ENCODE peak calls at places on chromosome 18, in nine cellular contexts. One of them, this sample, is unnamed.

GRCh38 chr18:79611040-79611681 is 68.4 kb upstream of the CTDP1 start:
- DNase-seq in GM12891: no peak
- DNase-seq in K562: peak
- DNase-seq in spleen: peak
- DNase-seq in HCT116: peak
- DNase-seq in SK-N-MC: no peak
- DNase-seq in transverse colon: no peak
- DNase-seq in GM12892: no peak
- DNase-seq in GM23338: peak
- DNase-seq in this sample: peak

GRCh38 chr18:80109676-80110078 is 615 bp downstream of the ADNP2 start:
- DNase-seq in GM12891: peak
- DNase-seq in K562: no peak
- DNase-seq in spleen: peak
- DNase-seq in HCT116: no peak
- DNase-seq in SK-N-MC: no peak
- DNase-seq in transverse colon: peak
- DNase-seq in GM12892: peak
- DNase-seq in GM23338: peak
- DNase-seq in this sample: peak

GRCh38 chr18:62365420-62365819 is 40.3 kb downstream of the TNFRSF11A start:
- DNase-seq in GM12891: no peak
- DNase-seq in K562: no peak
- DNase-seq in spleen: no peak
- DNase-seq in HCT116: no peak
- DNase-seq in SK-N-MC: no peak
- DNase-seq in transverse colon: no peak
- DNase-seq in GM12892: no peak
- DNase-seq in GM23338: no peak
- DNase-seq in this sample: no peak

GRCh38 chr18:63188063-63188462 is 131.5 kb downstream of the BCL2 start:
- DNase-seq in GM12891: no peak
- DNase-seq in K562: no peak
- DNase-seq in spleen: no peak
- DNase-seq in HCT116: no peak
- DNase-seq in SK-N-MC: no peak
- DNase-seq in transverse colon: no peak
- DNase-seq in GM12892: no peak
- DNase-seq in GM23338: no peak
- DNase-seq in this sample: no peak

GRCh38 chr18:8854962-8855361 is 149.6 kb downstream of the MTCL1 start:
- DNase-seq in GM12891: no peak
- DNase-seq in K562: no peak
- DNase-seq in spleen: no peak
- DNase-seq in HCT116: no peak
- DNase-seq in SK-N-MC: no peak
- DNase-seq in transverse colon: no peak
- DNase-seq in GM12892: no peak
- DNase-seq in GM23338: no peak
- DNase-seq in this sample: no peak

GRCh38 chr18:1488957-1489356 is 584.3 kb downstream of the ADCYAP1 start:
- DNase-seq in GM12891: no peak
- DNase-seq in K562: no peak
- DNase-seq in spleen: no peak
- DNase-seq in HCT116: no peak
- DNase-seq in SK-N-MC: no peak
- DNase-seq in transverse colon: no peak
- DNase-seq in GM12892: no peak
- DNase-seq in GM23338: no peak
- DNase-seq in this sample: no peak

GRCh38 chr18:79784071-79784913 is 13.4 kb upstream of the KCNG2 start:
- DNase-seq in GM12891: no peak
- DNase-seq in K562: no peak
- DNase-seq in spleen: peak
- DNase-seq in HCT116: no peak
- DNase-seq in SK-N-MC: no peak
- DNase-seq in transverse colon: no peak
- DNase-seq in GM12892: no peak
- DNase-seq in GM23338: no peak
- DNase-seq in this sample: no peak

GRCh38 chr18:14189858-14190257 is 57.6 kb upstream of the ZNF519 start:
- DNase-seq in GM12891: no peak
- DNase-seq in K562: no peak
- DNase-seq in spleen: no peak
- DNase-seq in HCT116: peak
- DNase-seq in SK-N-MC: no peak
- DNase-seq in transverse colon: no peak
- DNase-seq in GM12892: no peak
- DNase-seq in GM23338: no peak
- DNase-seq in this sample: no peak

GRCh38 chr18:50013363-50014138 is 181.4 kb downstream of the MYO5B start:
- DNase-seq in GM12891: no peak
- DNase-seq in K562: no peak
- DNase-seq in spleen: no peak
- DNase-seq in HCT116: no peak
- DNase-seq in SK-N-MC: no peak
- DNase-seq in transverse colon: no peak
- DNase-seq in GM12892: no peak
- DNase-seq in GM23338: no peak
- DNase-seq in this sample: no peak

GRCh38 chr18:67608909-67609308 is 92.4 kb upstream of the DSEL start:
- DNase-seq in GM12891: no peak
- DNase-seq in K562: no peak
- DNase-seq in spleen: no peak
- DNase-seq in HCT116: no peak
- DNase-seq in SK-N-MC: no peak
- DNase-seq in transverse colon: no peak
- DNase-seq in GM12892: no peak
- DNase-seq in GM23338: no peak
- DNase-seq in this sample: no peak

GRCh38 chr18:62447652-62448051 is 75.2 kb upstream of the ZCCHC2 start:
- DNase-seq in GM12891: no peak
- DNase-seq in K562: no peak
- DNase-seq in spleen: no peak
- DNase-seq in HCT116: no peak
- DNase-seq in SK-N-MC: no peak
- DNase-seq in transverse colon: no peak
- DNase-seq in GM12892: no peak
- DNase-seq in GM23338: no peak
- DNase-seq in this sample: no peak

GRCh38 chr18:76619342-76620315 is 124.6 kb upstream of the ZNF516 start:
- DNase-seq in GM12891: no peak
- DNase-seq in K562: no peak
- DNase-seq in spleen: peak
- DNase-seq in HCT116: no peak
- DNase-seq in SK-N-MC: no peak
- DNase-seq in transverse colon: peak
- DNase-seq in GM12892: no peak
- DNase-seq in GM23338: peak
- DNase-seq in this sample: peak

GRCh38 chr18:79814373-79814772 is 16.6 kb downstream of the KCNG2 start:
- DNase-seq in GM12891: no peak
- DNase-seq in K562: no peak
- DNase-seq in spleen: peak
- DNase-seq in HCT116: no peak
- DNase-seq in SK-N-MC: no peak
- DNase-seq in transverse colon: no peak
- DNase-seq in GM12892: no peak
- DNase-seq in GM23338: no peak
- DNase-seq in this sample: no peak

GRCh38 chr18:49733321-49733720 is 80.0 kb downstream of the ACAA2 start:
- DNase-seq in GM12891: no peak
- DNase-seq in K562: no peak
- DNase-seq in spleen: no peak
- DNase-seq in HCT116: no peak
- DNase-seq in SK-N-MC: no peak
- DNase-seq in transverse colon: no peak
- DNase-seq in GM12892: no peak
- DNase-seq in GM23338: no peak
- DNase-seq in this sample: no peak

GRCh38 chr18:62606106-62606505 is 83.3 kb downstream of the ZCCHC2 start:
- DNase-seq in GM12891: no peak
- DNase-seq in K562: no peak
- DNase-seq in spleen: no peak
- DNase-seq in HCT116: no peak
- DNase-seq in SK-N-MC: no peak
- DNase-seq in transverse colon: no peak
- DNase-seq in GM12892: no peak
- DNase-seq in GM23338: no peak
- DNase-seq in this sample: no peak

GRCh38 chr18:50429207-50429948 is 54.5 kb downstream of the SKA1 start:
- DNase-seq in GM12891: no peak
- DNase-seq in K562: peak
- DNase-seq in spleen: no peak
- DNase-seq in HCT116: peak
- DNase-seq in SK-N-MC: no peak
- DNase-seq in transverse colon: no peak
- DNase-seq in GM12892: no peak
- DNase-seq in GM23338: peak
- DNase-seq in this sample: no peak

GRCh38 chr18:35715139-35715538 is 133.6 kb downstream of the GALNT1 start:
- DNase-seq in GM12891: no peak
- DNase-seq in K562: no peak
- DNase-seq in spleen: no peak
- DNase-seq in HCT116: no peak
- DNase-seq in SK-N-MC: no peak
- DNase-seq in transverse colon: no peak
- DNase-seq in GM12892: no peak
- DNase-seq in GM23338: no peak
- DNase-seq in this sample: no peak
- TF ChIP-seq POLR2AphosphoS5 in GM12891: no peak
- TF ChIP-seq POLR2AphosphoS5 in K562: no peak
- TF ChIP-seq POLR2AphosphoS5 in spleen: no peak
- TF ChIP-seq POLR2AphosphoS5 in HCT116: no peak
- TF ChIP-seq POLR2AphosphoS5 in SK-N-MC: no peak
- TF ChIP-seq POLR2AphosphoS5 in transverse colon: no peak
- TF ChIP-seq POLR2AphosphoS5 in GM12892: no peak
- TF ChIP-seq POLR2AphosphoS5 in GM23338: no peak
- TF ChIP-seq POLR2AphosphoS5 in this sample: no peak

DNA sequence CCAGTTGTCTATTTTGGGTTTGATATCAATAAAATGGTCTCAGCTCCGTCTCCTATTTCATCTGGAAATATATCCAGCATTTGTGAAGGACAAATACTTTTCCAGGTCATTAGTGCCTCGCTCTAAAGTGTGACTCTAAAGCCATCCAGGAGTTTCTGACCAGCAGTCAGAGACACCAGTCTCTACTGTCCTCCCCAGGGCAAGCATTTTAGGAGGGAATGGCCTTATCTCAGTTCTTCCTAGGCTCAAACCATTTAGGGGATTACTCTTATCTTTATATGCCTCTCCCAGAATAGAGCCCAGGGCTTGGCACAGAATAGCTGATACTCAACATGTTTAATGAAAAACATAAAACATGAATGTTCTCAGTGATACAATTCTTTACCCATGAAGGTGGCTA is 187.6 kb downstream of the NAPG start:
- DNase-seq in GM12891: no peak
- DNase-seq in K562: no peak
- DNase-seq in spleen: no peak
- DNase-seq in HCT116: no peak
- DNase-seq in SK-N-MC: no peak
- DNase-seq in transverse colon: no peak
- DNase-seq in GM12892: no peak
- DNase-seq in GM23338: no peak
- DNase-seq in this sample: no peak
- TF ChIP-seq POLR2AphosphoS5 in GM12891: no peak
- TF ChIP-seq POLR2AphosphoS5 in K562: no peak
- TF ChIP-seq POLR2AphosphoS5 in spleen: no peak
- TF ChIP-seq POLR2AphosphoS5 in HCT116: no peak
- TF ChIP-seq POLR2AphosphoS5 in SK-N-MC: no peak
- TF ChIP-seq POLR2AphosphoS5 in transverse colon: no peak
- TF ChIP-seq POLR2AphosphoS5 in GM12892: no peak
- TF ChIP-seq POLR2AphosphoS5 in GM23338: no peak
- TF ChIP-seq POLR2AphosphoS5 in this sample: no peak

GRCh38 chr18:31731628-31732027 is 29.1 kb downstream of the SLC25A52 start:
- DNase-seq in GM12891: no peak
- DNase-seq in K562: no peak
- DNase-seq in spleen: no peak
- DNase-seq in HCT116: no peak
- DNase-seq in SK-N-MC: no peak
- DNase-seq in transverse colon: no peak
- DNase-seq in GM12892: no peak
- DNase-seq in GM23338: no peak
- DNase-seq in this sample: no peak
- TF ChIP-seq POLR2AphosphoS5 in GM12891: no peak
- TF ChIP-seq POLR2AphosphoS5 in K562: no peak
- TF ChIP-seq POLR2AphosphoS5 in spleen: no peak
- TF ChIP-seq POLR2AphosphoS5 in HCT116: no peak
- TF ChIP-seq POLR2AphosphoS5 in SK-N-MC: no peak
- TF ChIP-seq POLR2AphosphoS5 in transverse colon: no peak
- TF ChIP-seq POLR2AphosphoS5 in GM12892: no peak
- TF ChIP-seq POLR2AphosphoS5 in GM23338: no peak
- TF ChIP-seq POLR2AphosphoS5 in this sample: no peak

GRCh38 chr18:23595610-23596009 is 9.3 kb upstream of the NPC1 start:
- DNase-seq in GM12891: no peak
- DNase-seq in K562: no peak
- DNase-seq in spleen: no peak
- DNase-seq in HCT116: no peak
- DNase-seq in SK-N-MC: no peak
- DNase-seq in transverse colon: no peak
- DNase-seq in GM12892: no peak
- DNase-seq in GM23338: no peak
- DNase-seq in this sample: no peak

GRCh38 chr18:23588836-23589560 is 2.7 kb upstream of the NPC1 start:
- DNase-seq in GM12891: no peak
- DNase-seq in K562: no peak
- DNase-seq in spleen: no peak
- DNase-seq in HCT116: no peak
- DNase-seq in SK-N-MC: no peak
- DNase-seq in transverse colon: no peak
- DNase-seq in GM12892: no peak
- DNase-seq in GM23338: peak
- DNase-seq in this sample: no peak

GRCh38 chr18:23596183-23596582 is 9.9 kb upstream of the NPC1 start:
- DNase-seq in GM12891: no peak
- DNase-seq in K562: no peak
- DNase-seq in spleen: no peak
- DNase-seq in HCT116: no peak
- DNase-seq in SK-N-MC: no peak
- DNase-seq in transverse colon: no peak
- DNase-seq in GM12892: no peak
- DNase-seq in GM23338: no peak
- DNase-seq in this sample: no peak

GRCh38 chr18:23591011-23591410 is 4.7 kb upstream of the NPC1 start:
- DNase-seq in GM12891: no peak
- DNase-seq in K562: no peak
- DNase-seq in spleen: no peak
- DNase-seq in HCT116: no peak
- DNase-seq in SK-N-MC: no peak
- DNase-seq in transverse colon: no peak
- DNase-seq in GM12892: no peak
- DNase-seq in GM23338: no peak
- DNase-seq in this sample: no peak

DNA sequence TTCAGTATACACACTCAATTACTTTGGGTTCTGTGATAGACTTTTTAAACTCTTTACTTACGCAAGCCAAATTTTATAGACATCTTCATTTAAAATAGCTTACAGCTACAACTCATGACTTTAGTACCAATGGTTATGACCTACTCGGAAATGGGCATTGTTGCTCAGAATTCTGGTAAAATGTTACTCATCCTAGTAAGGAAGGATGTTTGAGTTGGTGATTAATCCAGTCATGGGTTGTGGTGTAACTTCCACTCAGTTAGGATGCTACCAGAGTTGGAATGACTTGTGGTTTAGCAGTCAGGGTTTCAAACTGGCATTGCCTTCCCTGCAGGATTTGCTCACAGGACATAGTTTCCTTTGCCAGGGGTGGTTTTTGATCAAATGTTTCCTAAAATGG is 7.4 kb upstream of the NPC1 start:
- DNase-seq in GM12891: no peak
- DNase-seq in K562: no peak
- DNase-seq in spleen: no peak
- DNase-seq in HCT116: no peak
- DNase-seq in SK-N-MC: no peak
- DNase-seq in transverse colon: no peak
- DNase-seq in GM12892: no peak
- DNase-seq in GM23338: no peak
- DNase-seq in this sample: no peak
- TF ChIP-seq POLR2AphosphoS5 in GM12891: no peak
- TF ChIP-seq POLR2AphosphoS5 in K562: no peak
- TF ChIP-seq POLR2AphosphoS5 in spleen: no peak
- TF ChIP-seq POLR2AphosphoS5 in HCT116: no peak
- TF ChIP-seq POLR2AphosphoS5 in SK-N-MC: no peak
- TF ChIP-seq POLR2AphosphoS5 in transverse colon: no peak
- TF ChIP-seq POLR2AphosphoS5 in GM12892: no peak
- TF ChIP-seq POLR2AphosphoS5 in GM23338: no peak
- TF ChIP-seq POLR2AphosphoS5 in this sample: no peak

This sample was measured in suprapubic skin.